ENCODE peak calls at places on chromosomes 7 and 10, in six cellular contexts. Z is AG09309, X is gastrocnemius medialis, S is ELR, W is mesendoderm, U is NB4. T is an unnamed sample.

GRCh38 chr7:103381280-103382061 is 34.0 kb downstream of the PSMC2 start:
- DNase-seq in U (no peak), Z (no peak), X (no peak), W (no peak), S (no peak), T (no peak)

GRCh38 chr7:68700414-68700813 is 897.9 kb upstream of the AUTS2 start:
- DNase-seq in S (no peak), W (no peak), Z (no peak), U (no peak), X (peak), T (no peak)

GRCh38 chr7:31333301-31333700 is 7.2 kb downstream of the NEUROD6 start:
- DNase-seq in S (no peak), U (no peak), W (no peak), Z (no peak), X (no peak), T (no peak)

GRCh38 chr10:30510184-30510931 is 76.4 kb downstream of the MAP3K8 start:
- DNase-seq in S (peak), X (peak), Z (peak), U (no peak), W (no peak), T (no peak)

GRCh38 chr7:43211276-43211675 is 98.8 kb downstream of the HECW1 start:
- DNase-seq in Z (no peak), X (no peak), W (peak), U (no peak), S (peak), T (no peak)

GRCh38 chr7:90596745-90597526 is 815 bp downstream of the CDK14 start:
- DNase-seq in Z (no peak), W (peak), S (peak), X (no peak), U (peak), T (no peak)

GRCh38 chr7:128697301-128697905 is 25.3 kb downstream of the GARIN1A start:
- DNase-seq in Z (peak), U (peak), W (peak), X (peak), S (peak), T (no peak)

GRCh38 chr7:100372256-100372655 is 1.0 kb upstream of the PILRA start:
- DNase-seq in S (peak), X (no peak), U (peak), W (peak), Z (peak), T (no peak)

GRCh38 chr10:87750001-87750651 is 67.9 kb downstream of the ATAD1 start:
- DNase-seq in W (peak), U (peak), S (peak), X (no peak), Z (peak), T (no peak)